ENCODE peak calls at places on chromosomes 12 and 14, in nine cellular contexts. W is cardiac muscle cell, R is Panc1, T is neural progenitor cell, U is thoracic aorta, Z is thyroid gland, J is tibial artery, V is astrocyte, I is HCT116. C is an unnamed sample. For H3K36me3, the result is how much of the 10 kb centered on the place peaks cover.

GRCh38 chr12:30515351-30515750 is 180.3 kb downstream of the IPO8 start:
- DNase-seq in W (peak), U (no peak), V (peak), Z (no peak), J (no peak), R (no peak), T (peak), I (peak), C (no peak)

GRCh38 chr12:57477710-57478681 is 1.7 kb downstream of the ARHGAP9 start:
- DNase-seq in R (no peak), Z (no peak), V (peak), T (no peak), J (no peak), U (no peak), W (peak), I (no peak), C (peak)

GRCh38 chr12:89395712-89396111 is 43.4 kb upstream of the DUSP6 start:
- DNase-seq in U (no peak), J (no peak), W (no peak), R (no peak), Z (no peak), T (no peak), I (no peak), V (no peak), C (no peak)

GRCh38 chr14:62015945-62016344 is 253.7 kb downstream of the SNAPC1 start:
- DNase-seq in J (no peak), V (no peak), U (no peak), I (no peak), W (peak), R (no peak), T (no peak), Z (no peak), C (no peak)

GRCh38 chr12:130633771-130634170 is 82.3 kb downstream of the RIMBP2 start:
- DNase-seq in Z (peak), W (no peak), J (no peak), U (no peak), I (no peak), T (peak), V (no peak), R (no peak), C (no peak)

GRCh38 chr14:67170706-67171105 is 18.5 kb upstream of the GARIN2 start:
- DNase-seq in U (no peak), J (no peak), R (no peak), Z (no peak), I (no peak), T (no peak), V (no peak), W (peak), C (no peak)

GRCh38 chr14:49549881-49550280 is 36.3 kb downstream of the RPS29 start:
- DNase-seq in J (no peak), U (no peak), T (peak), V (peak), I (no peak), Z (no peak), R (no peak), W (no peak), C (no peak)

GRCh38 chr12:25058012-25058411 is 109.1 kb upstream of the BCAT1 start:
- DNase-seq in V (no peak), R (no peak), W (no peak), J (no peak), U (no peak), Z (no peak), T (no peak), I (no peak), C (no peak)

GRCh38 chr12:91952916-91953315 is 192.7 kb downstream of the BTG1 start:
- DNase-seq in U (no peak), Z (no peak), I (no peak), R (no peak), V (no peak), T (no peak), J (no peak), W (no peak), C (no peak)

GRCh38 chr14:61569783-61570182 is 125.5 kb upstream of the HIF1A start:
- DNase-seq in I (no peak), V (peak), T (no peak), Z (peak), W (peak), R (no peak), J (peak), U (no peak), C (no peak)

GRCh38 chr14:75831971-75832370 is 149.8 kb downstream of the TGFB3 start:
- DNase-seq in J (no peak), R (peak), W (no peak), Z (no peak), V (no peak), I (no peak), T (no peak), U (no peak), C (no peak)

GRCh38 chr14:46250113-46250703 is 401.4 kb downstream of the RPL10L start:
- DNase-seq in W (peak), R (no peak), I (peak), T (peak), U (no peak), V (no peak), Z (no peak), J (no peak), C (no peak)

GRCh38 chr14:68939893-68940613 is 39.0 kb downstream of the ACTN1 start:
- DNase-seq in R (peak), J (peak), Z (peak), I (no peak), T (peak), W (peak), U (peak), V (peak), C (no peak)

GRCh38 chr12:62907067-62907466 is 27.9 kb downstream of the PPM1H start:
- DNase-seq in W (no peak), T (no peak), V (no peak), Z (no peak), R (no peak), U (no peak), J (no peak), I (no peak), C (no peak)

GRCh38 chr12:19127270-19127669 is 2.3 kb upstream of the PLEKHA5 start:
- DNase-seq in W (no peak), J (no peak), Z (no peak), T (no peak), R (no peak), U (no peak), V (no peak), I (no peak), C (no peak)

GRCh38 chr14:61403411-61403810 is 82.0 kb downstream of the PRKCH start:
- DNase-seq in R (no peak), Z (no peak), V (no peak), T (no peak), W (no peak), U (no peak), I (no peak), J (no peak), C (no peak)

GRCh38 chr14:101047326-101047725 is 143.8 kb upstream of the RTL1 start:
- DNase-seq in T (no peak), V (no peak), J (no peak), I (no peak), Z (no peak), R (no peak), W (no peak), U (no peak), C (no peak)

GRCh38 chr14:57831981-57832380 is 33.9 kb downstream of the SLC35F4 start:
- DNase-seq in R (no peak), I (no peak), U (no peak), V (no peak), T (peak), Z (peak), J (no peak), W (no peak), C (no peak)

GRCh38 chr12:68158427-68158826 is 1.1 kb downstream of the IFNG start:
- DNase-seq in Z (no peak), V (no peak), U (no peak), R (no peak), T (peak), J (no peak), I (peak), W (peak), C (no peak)

GRCh38 chr12:57096748-57097553 is 8.0 kb downstream of the NAB2 start:
- DNase-seq in T (no peak), I (no peak), U (no peak), V (no peak), Z (no peak), R (no peak), J (no peak), W (no peak), C (no peak)

GRCh38 chr12:109735825-109736551 is 22.4 kb downstream of the FAM222A start:
- DNase-seq in T (no peak), U (no peak), W (no peak), I (no peak), V (no peak), R (no peak), J (peak), Z (no peak), C (no peak)

GRCh38 chr12:100827901-100828520 is 33.4 kb downstream of the ANO4 start:
- DNase-seq in U (no peak), W (peak), R (peak), V (peak), I (peak), T (peak), J (no peak), Z (no peak), C (no peak)
- TF ChIP-seq CTCF in U (peak), W (peak), R (peak), V (peak), I (peak), T (peak), J (peak), Z (peak), C (peak)

DNA sequence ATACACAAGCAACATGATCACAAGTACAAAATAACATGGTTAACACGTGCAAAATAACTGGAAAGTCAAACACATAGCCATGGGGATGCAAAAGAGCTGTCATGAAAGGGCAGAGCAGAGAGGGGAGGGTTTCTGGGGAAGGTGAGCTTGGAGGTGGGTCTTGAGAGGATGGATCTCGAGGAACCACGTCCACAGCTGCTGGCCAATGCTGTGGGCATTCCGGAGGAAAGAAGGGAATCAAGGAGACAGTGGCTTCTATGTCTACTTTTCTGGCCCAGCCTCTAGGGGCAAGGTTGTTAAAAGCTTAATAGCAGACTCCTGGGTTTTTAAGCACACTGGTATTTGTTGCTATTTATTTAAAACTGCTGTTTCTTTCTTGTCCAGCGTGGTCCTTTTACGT is 8.4 kb upstream of the MYH7 start:
- DNase-seq in R (no peak), V (no peak), W (no peak), J (no peak), U (no peak), T (no peak), I (no peak), Z (no peak), C (no peak)
- H3K4me3 ChIP-seq in R (no peak), V (no peak), W (peak), J (no peak), U (no peak), T (no peak), I (no peak), Z (no peak), C (no peak)

DNA sequence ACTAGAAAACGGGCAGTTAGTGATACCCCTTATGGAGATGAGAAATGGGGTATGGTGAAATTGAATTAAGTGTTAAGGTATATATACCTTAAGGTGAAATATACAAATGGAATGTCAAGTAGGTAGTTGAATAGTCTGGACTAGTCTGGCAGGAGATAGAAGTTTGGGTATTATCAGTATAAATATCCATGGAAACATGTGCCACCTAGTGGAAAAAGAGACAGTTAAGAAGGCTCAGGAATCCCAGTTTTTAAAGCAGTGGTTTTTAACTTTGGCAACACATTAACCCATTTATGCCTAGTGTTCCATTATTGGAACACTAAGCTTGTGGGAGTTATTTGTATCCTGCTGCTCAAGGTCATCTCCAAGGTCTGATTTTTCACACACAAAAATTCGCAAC is 38.6 kb upstream of the TPH2 start:
- DNase-seq in J (no peak), I (no peak), Z (no peak), V (peak), U (no peak), T (no peak), R (no peak), W (peak), C (no peak)
- H3K36me3 ChIP-seq in J (half or more), I (under half), Z (under half), V (under half), U (under half), T (under half), R (under half), W (under half), C (under half)

GRCh38 chr12:27840229-27840999 is 60.4 kb upstream of the MANSC4 start:
- DNase-seq in V (no peak), Z (no peak), I (no peak), T (no peak), U (no peak), R (no peak), W (peak), J (no peak), C (no peak)
- TF ChIP-seq CTCF in V (peak), Z (no peak), I (peak), T (peak), U (no peak), R (peak), W (peak), J (no peak), C (peak)

GRCh38 chr14:81677736-81678135 is 144.1 kb upstream of the SEL1L start:
- DNase-seq in J (no peak), I (no peak), R (no peak), W (no peak), Z (no peak), V (no peak), T (no peak), U (no peak), C (no peak)

GRCh38 chr14:81679226-81679625 is 145.6 kb upstream of the SEL1L start:
- DNase-seq in J (no peak), W (no peak), I (no peak), T (no peak), Z (no peak), U (no peak), R (no peak), V (no peak), C (no peak)

GRCh38 chr14:81673930-81674329 is 140.3 kb upstream of the SEL1L start:
- DNase-seq in U (no peak), I (no peak), Z (no peak), T (no peak), J (no peak), R (no peak), W (no peak), V (no peak), C (no peak)

GRCh38 chr14:81676395-81676794 is 142.7 kb upstream of the SEL1L start:
- DNase-seq in T (no peak), U (no peak), Z (no peak), I (no peak), V (no peak), J (no peak), W (no peak), R (no peak), C (no peak)

GRCh38 chr14:81676879-81677278 is 143.2 kb upstream of the SEL1L start:
- DNase-seq in Z (no peak), V (no peak), W (no peak), J (no peak), R (no peak), T (no peak), I (no peak), U (no peak), C (no peak)
- H3K4me3 ChIP-seq in Z (no peak), V (no peak), W (no peak), J (no peak), R (no peak), T (no peak), I (no peak), U (no peak), C (no peak)

GRCh38 chr12:886206-886605 is 63.3 kb downstream of the RAD52 start:
- DNase-seq in U (no peak), R (no peak), Z (no peak), I (no peak), W (no peak), J (no peak), T (no peak), V (no peak), C (no peak)
- H3K36me3 ChIP-seq in U (half or more), R (half or more), Z (half or more), I (half or more), W (half or more), J (half or more), T (half or more), V (half or more), C (under half)

DNA sequence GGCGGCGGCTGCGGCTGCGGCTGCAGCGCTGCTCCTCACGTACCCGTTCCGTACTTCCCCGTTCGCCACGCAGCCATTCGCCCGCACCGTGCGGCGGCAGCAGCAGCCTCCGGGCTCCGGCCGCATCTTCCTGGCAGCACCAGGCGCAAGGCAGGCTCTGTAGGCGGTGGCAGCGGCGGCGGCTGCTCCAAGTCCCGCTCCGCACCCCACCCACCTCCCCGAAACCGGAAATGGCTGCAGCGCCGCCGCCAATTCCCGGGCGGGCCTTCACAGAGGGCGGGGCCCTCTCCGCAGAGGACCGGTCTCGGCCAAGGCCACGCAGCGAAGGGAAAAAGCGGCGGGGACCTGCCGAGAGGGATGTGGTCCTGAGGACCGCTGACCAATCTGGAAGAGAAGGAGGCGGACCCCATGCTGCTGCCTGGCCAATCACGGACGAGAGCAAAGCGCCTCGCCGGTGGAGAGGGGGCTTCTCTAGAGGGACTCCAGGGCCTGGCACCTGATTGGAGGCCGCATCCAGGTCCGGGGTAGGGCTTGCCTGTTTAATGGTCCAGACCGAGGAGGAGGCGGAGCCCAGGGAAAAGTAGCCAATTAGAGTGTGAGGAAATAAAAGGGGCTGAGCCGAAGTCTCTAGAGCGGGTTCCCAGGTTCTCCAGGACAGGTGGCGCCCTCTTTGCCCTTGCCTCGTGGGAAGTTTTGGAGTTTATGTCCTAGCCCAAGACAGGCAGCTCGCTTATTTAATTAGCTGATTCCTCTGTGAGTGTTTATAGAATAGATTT is at the start of gene SPTLC2:
- DNase-seq in U (peak), T (peak), I (peak), R (peak), W (peak), J (peak), V (peak), Z (peak), C (peak)
- TF ChIP-seq CTCF in U (no peak), T (peak), I (no peak), R (peak), W (no peak), J (no peak), V (no peak), Z (no peak), C (peak)

C was measured in GM06990.